ENCODE peak calls at places on chromosomes 4 and X, in nine cellular contexts. W is GM04504; M is activated gamma-delta T cell treated with anti-CD3 and anti-CD28 coated beads, Interleukin-2, amount 50 U/mL, for 16 hours; Y is type B pancreatic cell; C is effector memory CD8-positive, alpha-beta T cell; N is activated naive CD4-positive, alpha-beta T cell treated with Interleukin-2 at 50 U/mL for 16 hours; H is posterior vena cava; Z is thoracic aorta; S is NB4. K is an unnamed sample.

GRCh38 chrX:49627030-49627777 is 28.4 kb downstream of the GAGE1 start:
- DNase-seq in H (no peak), S (peak; percentile 9), Z (no peak), Y (no peak), C (peak; percentile 3), M (no peak), N (peak; percentile 13), W (no peak), K (peak; percentile 58)

GRCh38 chr4:43286137-43286536 is 393.6 kb downstream of the GRXCR1 start:
- DNase-seq in W (no peak), C (no peak), N (no peak), S (no peak), M (no peak), Z (no peak), H (no peak), Y (no peak), K (no peak)

GRCh38 chrX:102604327-102604726 is 5.0 kb downstream of the ARMCX5 start:
- DNase-seq in C (no peak), S (no peak), N (no peak), Y (no peak), W (no peak), H (no peak), M (no peak), Z (no peak), K (no peak)

GRCh38 chr4:146333187-146333894 is 119.0 kb downstream of the REELD1 start:
- DNase-seq in Z (no peak), Y (no peak), W (peak; percentile 61), S (peak; percentile 2), H (no peak), N (peak; percentile 8), C (no peak), M (no peak), K (no peak)

GRCh38 chr4:79174855-79175254 is 151.0 kb downstream of the NAA11 start:
- DNase-seq in S (no peak), M (no peak), N (no peak), W (no peak), Z (no peak), C (no peak), H (no peak), Y (no peak), K (no peak)

GRCh38 chr4:155442267-155443105 is 65.7 kb upstream of the MAP9 start:
- DNase-seq in N (peak; percentile 51), C (peak; percentile 21), W (peak; percentile 41), H (peak; percentile 95), S (peak; percentile 44), Y (peak; percentile 75), Z (peak; percentile 63), M (peak; percentile 34), K (peak; percentile 83)

GRCh38 chr4:110294165-110294564 is 95.8 kb upstream of the ELOVL6 start:
- DNase-seq in S (no peak), N (no peak), W (no peak), M (no peak), Z (no peak), H (no peak), C (no peak), Y (no peak), K (no peak)

GRCh38 chr4:24042094-24042493 is 152.2 kb upstream of the PPARGC1A start:
- DNase-seq in N (no peak), Y (no peak), M (no peak), S (no peak), Z (no peak), H (no peak), W (peak; percentile 67), C (no peak), K (no peak)

GRCh38 chr4:35538807-35539206 is 705.5 kb downstream of the ARAP2 start:
- DNase-seq in S (peak; percentile 49), Z (no peak), M (no peak), C (no peak), W (no peak), Y (no peak), N (no peak), H (no peak), K (no peak)

GRCh38 chr4:2364654-2365053 is 53.8 kb downstream of the ZFYVE28 start:
- DNase-seq in C (peak; percentile 61), W (no peak), Y (no peak), N (peak; percentile 70), Z (no peak), M (peak; percentile 28), S (no peak), H (peak; percentile 83), K (peak; percentile 80)

GRCh38 chr4:67651536-67651935 is 49.4 kb downstream of the UBA6 start:
- DNase-seq in Y (no peak), Z (no peak), C (no peak), H (no peak), M (no peak), W (no peak), S (no peak), N (no peak), K (no peak)

GRCh38 chr4:41856797-41857196 is 78.4 kb upstream of the TMEM33 start:
- DNase-seq in S (no peak), C (no peak), Y (no peak), W (no peak), M (no peak), N (no peak), Z (no peak), H (no peak), K (no peak)

GRCh38 chrX:125786306-125786705 is 379.8 kb downstream of the DCAF12L2 start:
- DNase-seq in C (no peak), W (no peak), Z (no peak), S (no peak), N (no peak), M (no peak), Y (no peak), H (no peak), K (no peak)

GRCh38 chr4:146121757-146122156 is 53.8 kb upstream of the LSM6 start:
- DNase-seq in H (no peak), C (no peak), Z (no peak), Y (no peak), N (no peak), M (no peak), S (no peak), W (no peak), K (no peak)

GRCh38 chr4:168408620-168409019 is 71.7 kb downstream of the DDX60L start:
- DNase-seq in C (no peak), M (no peak), S (no peak), Y (no peak), N (no peak), Z (peak; percentile 11), H (no peak), W (peak; percentile 95), K (no peak)

GRCh38 chrX:120857240-120857639 is 18.4 kb downstream of the CT47B1 start:
- DNase-seq in Y (no peak), S (no peak), M (no peak), N (no peak), C (no peak), H (no peak), W (no peak), Z (no peak), K (no peak)

GRCh38 chr4:74632634-74633033 is 161.7 kb downstream of the BTC start:
- DNase-seq in N (peak; percentile 8), M (no peak), S (peak; percentile 83), Z (peak; percentile 33), Y (no peak), W (no peak), C (no peak), H (peak; percentile 71), K (no peak)

GRCh38 chr4:163587867-163588266 is 93.4 kb downstream of the TMA16 start:
- DNase-seq in Y (no peak), H (no peak), Z (no peak), M (no peak), S (peak; percentile 35), C (no peak), W (no peak), N (no peak), K (no peak)

GRCh38 chr4:184955636-184956035 is 62.7 kb upstream of the HELT start:
- DNase-seq in H (peak; percentile 35), C (no peak), W (no peak), M (no peak), Y (peak; percentile 51), Z (no peak), S (no peak), N (no peak), K (peak; percentile 26)